ENCODE peak calls at places on chromosome 4, in four cellular contexts. One of them, this sample, is unnamed.

GRCh38 chr4:70721747-70722146 is at the start of gene RUFY3:
- DNase-seq in WTC11: no peak
- DNase-seq in HCT116: no peak
- DNase-seq in GM12878: no peak
- DNase-seq in this sample: no peak

GRCh38 chr4:190020790-190021717 is 6.0 kb downstream of the FRG2 start:
- DNase-seq in WTC11: peak; percentile 73
- DNase-seq in HCT116: no peak
- DNase-seq in GM12878: no peak
- DNase-seq in this sample: no peak

GRCh38 chr4:153143527-153144348 is 60.5 kb upstream of the TRIM2 start:
- DNase-seq in WTC11: no peak
- DNase-seq in HCT116: peak; percentile 51
- DNase-seq in GM12878: no peak
- DNase-seq in this sample: no peak

GRCh38 chr4:14837860-14838259 is 164.4 kb upstream of the CPEB2 start:
- DNase-seq in WTC11: peak; percentile 19
- DNase-seq in HCT116: no peak
- DNase-seq in GM12878: no peak
- DNase-seq in this sample: peak; percentile 60

GRCh38 chr4:108991929-108992328 is 229.1 kb upstream of the ETNPPL start:
- DNase-seq in WTC11: no peak
- DNase-seq in HCT116: no peak
- DNase-seq in GM12878: no peak
- DNase-seq in this sample: no peak

GRCh38 chr4:39134674-39135073 is 47.7 kb upstream of the WDR19 start:
- DNase-seq in WTC11: no peak
- DNase-seq in HCT116: no peak
- DNase-seq in GM12878: no peak
- DNase-seq in this sample: no peak

GRCh38 chr4:39067451-39067850 is 5.4 kb downstream of the KLHL5 start:
- DNase-seq in WTC11: no peak
- DNase-seq in HCT116: no peak
- DNase-seq in GM12878: no peak
- DNase-seq in this sample: no peak

GRCh38 chr4:111399523-111400135 is 745.6 kb upstream of the FAM241A start:
- DNase-seq in WTC11: no peak
- DNase-seq in HCT116: no peak
- DNase-seq in GM12878: no peak
- DNase-seq in this sample: no peak

GRCh38 chr4:5754529-5754881 is 43.5 kb downstream of the EVC start:
- DNase-seq in WTC11: no peak
- DNase-seq in HCT116: no peak
- DNase-seq in GM12878: no peak
- DNase-seq in this sample: no peak

GRCh38 chr4:128837679-128838078 is 28.2 kb downstream of the JADE1 start:
- DNase-seq in WTC11: no peak
- DNase-seq in HCT116: no peak
- DNase-seq in GM12878: no peak
- DNase-seq in this sample: no peak

GRCh38 chr4:88880501-88881226 is 176.3 kb downstream of the FAM13A start:
- DNase-seq in WTC11: no peak
- DNase-seq in HCT116: no peak
- DNase-seq in GM12878: no peak
- DNase-seq in this sample: peak; percentile 61

GRCh38 chr4:3451956-3452355 is 10.2 kb downstream of the HGFAC start:
- DNase-seq in WTC11: no peak
- DNase-seq in HCT116: no peak
- DNase-seq in GM12878: no peak
- DNase-seq in this sample: no peak

GRCh38 chr4:48375651-48376291 is 34.4 kb downstream of the SLAIN2 start:
- DNase-seq in WTC11: no peak
- DNase-seq in HCT116: peak; percentile 1
- DNase-seq in GM12878: no peak
- DNase-seq in this sample: peak; percentile 25

GRCh38 chr4:38753021-38753806 is 29.6 kb downstream of the TLR10 start:
- DNase-seq in WTC11: peak; percentile 88
- DNase-seq in HCT116: peak; percentile 81
- DNase-seq in GM12878: no peak
- DNase-seq in this sample: peak; percentile 62

GRCh38 chr4:160423879-160424451 is 1321.1 kb downstream of the RAPGEF2 start:
- DNase-seq in WTC11: no peak
- DNase-seq in HCT116: no peak
- DNase-seq in GM12878: no peak
- DNase-seq in this sample: peak; percentile 25

GRCh38 chr4:87973283-87974169 is 2.0 kb upstream of the SPP1 start:
- DNase-seq in WTC11: peak; percentile 66
- DNase-seq in HCT116: peak; percentile 59
- DNase-seq in GM12878: no peak
- DNase-seq in this sample: peak; percentile 66

GRCh38 chr4:78057135-78057599 is at the start of gene FRAS1:
- DNase-seq in WTC11: peak; percentile 75
- DNase-seq in HCT116: no peak
- DNase-seq in GM12878: no peak
- DNase-seq in this sample: no peak

DNA sequence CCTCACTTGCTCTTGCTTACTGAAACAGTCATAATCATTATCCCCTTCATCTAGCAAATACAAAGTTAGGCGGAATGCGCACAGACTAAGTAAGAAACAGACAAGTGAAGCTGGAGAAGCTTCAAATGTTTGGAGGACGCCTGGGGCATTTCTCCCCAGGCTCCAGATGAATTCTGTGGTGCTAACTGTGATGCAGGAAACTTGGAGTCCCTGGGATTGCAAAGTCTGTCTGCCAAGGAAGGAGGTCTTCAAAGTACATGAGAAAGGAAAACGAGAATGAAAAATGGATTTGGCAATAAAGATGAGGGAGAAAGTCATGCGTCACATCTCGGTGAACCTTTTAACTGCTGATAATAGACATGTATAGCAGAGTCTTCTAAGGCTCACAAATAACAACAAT is 23.6 kb upstream of the MFAP3L start:
- DNase-seq in WTC11: no peak
- DNase-seq in HCT116: no peak
- DNase-seq in GM12878: no peak
- DNase-seq in this sample: no peak
- TF ChIP-seq MAX in WTC11: no peak
- TF ChIP-seq MAX in HCT116: no peak
- TF ChIP-seq MAX in GM12878: no peak
- TF ChIP-seq MAX in this sample: no peak

DNA sequence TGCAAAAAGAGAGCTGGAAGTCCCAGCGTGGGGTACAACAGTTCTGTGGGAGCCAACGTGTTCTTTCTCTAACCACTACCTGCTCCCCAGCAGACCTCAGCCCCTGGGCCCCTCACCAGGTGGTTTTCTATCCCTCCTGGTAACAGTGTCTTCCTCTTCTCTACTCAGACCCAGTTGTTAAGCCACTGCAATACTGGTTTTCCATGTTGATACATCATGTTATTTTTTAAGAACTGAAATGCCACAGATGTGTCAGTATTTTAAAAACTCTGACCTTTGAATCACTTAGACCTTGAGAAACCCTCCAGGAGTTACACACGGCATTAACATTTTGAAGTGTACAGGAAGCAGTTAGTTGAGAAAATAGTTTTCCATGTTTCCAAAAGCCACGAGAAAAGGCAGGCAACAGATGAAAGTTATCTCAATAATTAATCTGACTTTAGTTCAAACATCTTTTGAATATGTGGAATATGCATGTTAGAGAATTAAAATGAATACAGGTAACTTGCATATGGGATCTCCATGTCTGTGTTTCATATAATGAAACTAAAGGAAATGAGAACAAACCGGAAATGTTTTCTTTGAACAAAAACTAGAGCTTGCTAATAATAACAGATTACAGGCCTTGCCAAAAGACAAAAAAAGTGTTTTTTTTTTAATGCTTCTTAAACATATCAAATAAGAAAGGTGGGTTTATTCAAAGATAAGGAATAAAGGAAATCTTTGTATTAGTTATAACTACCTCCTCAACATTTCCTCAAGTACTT is 108.8 kb downstream of the ZNF827 start:
- DNase-seq in WTC11: no peak
- DNase-seq in HCT116: no peak
- DNase-seq in GM12878: no peak
- DNase-seq in this sample: no peak
- TF ChIP-seq MAX in WTC11: no peak
- TF ChIP-seq MAX in HCT116: no peak
- TF ChIP-seq MAX in GM12878: no peak
- TF ChIP-seq MAX in this sample: no peak

DNA sequence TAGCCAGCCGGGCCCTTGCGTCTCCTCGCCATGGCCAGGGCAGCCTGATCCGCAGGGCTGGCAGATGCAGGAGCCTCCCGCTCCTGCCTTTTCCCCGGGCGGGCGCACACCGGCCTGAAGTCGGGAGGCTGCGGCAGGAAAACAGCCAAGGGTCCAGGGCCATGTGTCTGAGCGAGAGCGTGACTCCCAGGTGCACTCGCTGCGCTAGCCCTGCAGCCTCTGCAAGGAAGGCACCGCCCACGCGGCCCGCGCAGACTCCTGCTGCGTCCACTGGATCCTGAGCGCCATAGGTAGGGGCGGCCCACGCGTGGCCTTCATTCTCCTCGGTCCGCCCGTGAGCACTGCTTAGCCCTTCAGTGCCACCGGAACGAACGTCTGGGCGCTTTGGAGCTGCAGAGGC is 379.9 kb downstream of the TRAM1L1 start:
- DNase-seq in WTC11: no peak
- DNase-seq in HCT116: no peak
- DNase-seq in GM12878: no peak
- DNase-seq in this sample: no peak
- TF ChIP-seq MAX in WTC11: no peak
- TF ChIP-seq MAX in HCT116: no peak
- TF ChIP-seq MAX in GM12878: no peak
- TF ChIP-seq MAX in this sample: no peak

GRCh38 chr4:139177049-139177887 is at the start of gene ELF2:
- DNase-seq in WTC11: peak; percentile 88
- DNase-seq in HCT116: peak; percentile 73
- DNase-seq in GM12878: no peak
- DNase-seq in this sample: peak; percentile 96

GRCh38 chr4:139175647-139176298 is 1.2 kb downstream of the ELF2 start:
- DNase-seq in WTC11: no peak
- DNase-seq in HCT116: peak; percentile 22
- DNase-seq in GM12878: no peak
- DNase-seq in this sample: no peak

GRCh38 chr4:139177888-139178609 is 1.0 kb upstream of the ELF2 start:
- DNase-seq in WTC11: peak; percentile 96
- DNase-seq in HCT116: peak; percentile 85
- DNase-seq in GM12878: peak; percentile 48
- DNase-seq in this sample: peak; percentile 97

GRCh38 chr4:139171878-139172691 is 4.9 kb downstream of the ELF2 start:
- DNase-seq in WTC11: no peak
- DNase-seq in HCT116: no peak
- DNase-seq in GM12878: no peak
- DNase-seq in this sample: peak; percentile 55

DNA sequence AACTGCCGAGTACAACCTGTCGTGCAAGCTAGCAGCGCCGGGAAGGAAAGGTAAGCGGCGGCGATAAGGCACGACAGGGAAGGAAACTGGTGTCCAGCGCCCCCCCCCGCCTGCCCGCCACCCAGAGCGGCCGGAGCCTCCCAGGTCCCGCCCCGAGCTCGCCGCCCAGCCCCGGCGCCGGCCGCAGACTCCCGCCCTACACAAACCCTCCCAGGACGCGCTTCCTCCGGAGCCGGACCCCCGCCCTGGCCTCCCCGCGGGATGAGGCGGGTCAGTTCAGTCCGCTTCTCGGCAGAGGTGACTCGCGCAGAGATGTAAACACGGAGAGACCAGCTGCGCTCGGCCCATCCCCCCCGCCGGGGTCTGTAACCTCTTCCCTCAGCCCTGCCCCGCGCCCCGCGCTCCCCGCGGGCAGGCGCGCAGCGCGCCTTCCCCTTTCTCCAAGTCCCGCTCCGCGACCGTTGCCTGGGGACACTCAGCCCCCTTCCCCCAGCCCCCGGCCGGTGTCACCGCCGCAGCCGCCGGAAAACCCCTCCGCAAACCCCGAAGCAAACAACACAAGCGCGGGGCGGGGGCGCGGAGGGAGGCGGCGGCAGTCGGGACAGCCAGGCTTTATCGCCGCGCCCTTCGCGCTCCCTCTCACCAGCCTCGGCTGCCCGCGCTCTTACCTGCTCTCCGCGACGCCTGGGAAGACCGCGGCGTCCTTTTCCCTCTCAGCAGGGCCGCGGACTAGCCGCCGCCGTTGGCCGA is 544 bp downstream of the ELF2 start:
- DNase-seq in WTC11: peak; percentile 91
- DNase-seq in HCT116: peak; percentile 43
- DNase-seq in GM12878: no peak
- DNase-seq in this sample: peak; percentile 91
- TF ChIP-seq MAX in WTC11: peak; percentile 57
- TF ChIP-seq MAX in HCT116: peak; percentile 61
- TF ChIP-seq MAX in GM12878: no peak
- TF ChIP-seq MAX in this sample: no peak

DNA sequence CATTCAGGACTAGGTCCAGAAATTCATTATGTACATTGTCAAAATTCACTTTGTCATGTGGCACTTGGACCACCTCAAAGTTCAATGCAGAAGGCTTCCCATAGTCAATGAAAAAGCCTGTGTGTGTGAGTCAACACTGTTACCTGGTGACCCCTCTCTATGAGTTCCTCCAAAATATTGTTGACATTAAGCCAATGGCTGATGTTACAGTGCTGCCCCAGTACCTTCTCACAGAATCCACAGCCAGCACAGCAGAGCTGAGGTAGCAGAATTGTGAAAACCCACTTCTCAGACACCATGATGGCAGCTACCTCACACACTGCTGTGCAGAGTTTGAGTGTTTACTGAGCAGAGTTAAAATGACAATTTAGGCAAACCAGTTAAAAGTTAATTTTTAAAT is 22.4 kb upstream of the UGT2B4 start:
- DNase-seq in WTC11: no peak
- DNase-seq in HCT116: no peak
- DNase-seq in GM12878: no peak
- DNase-seq in this sample: no peak
- TF ChIP-seq MAX in WTC11: no peak
- TF ChIP-seq MAX in HCT116: no peak
- TF ChIP-seq MAX in GM12878: no peak
- TF ChIP-seq MAX in this sample: no peak